ENCODE peak calls at places on chromosome 10, in eight cellular contexts. Z is small intestine; L is K562; R is stomach; V is uterus; Y is left ventricle myocardium inferior; H is osteoblast; A is CD4-positive, alpha-beta memory T cell. M is an unnamed sample.

GRCh38 chr10:116109481-116109880 is 163.5 kb downstream of the GFRA1 start:
- DNase-seq in Z (no peak), L (no peak), R (peak; percentile 11), V (no peak), Y (no peak), H (no peak), A (no peak), M (no peak)

GRCh38 chr10:29675984-29676383 is 41.2 kb upstream of the SVIL start:
- DNase-seq in Z (no peak), L (no peak), R (no peak), V (no peak), Y (no peak), H (no peak), A (no peak), M (no peak)

GRCh38 chr10:3948843-3949242 is 163.8 kb upstream of the KLF6 start:
- DNase-seq in Z (peak; percentile 67), L (no peak), R (peak; percentile 54), V (peak; percentile 40), Y (no peak), H (peak; percentile 30), A (peak; percentile 88), M (peak; percentile 58)

GRCh38 chr10:21329995-21330627 is 195.4 kb downstream of the SKIDA1 start:
- DNase-seq in Z (peak; percentile 14), L (no peak), R (no peak), V (peak; percentile 35), Y (no peak), H (peak; percentile 37), A (no peak), M (no peak)

GRCh38 chr10:57049096-57049495 is 688.0 kb upstream of the ZWINT start:
- DNase-seq in Z (no peak), L (no peak), R (no peak), V (no peak), Y (no peak), H (no peak), A (no peak), M (no peak)

GRCh38 chr10:58818889-58819288 is 306.2 kb downstream of the BICC1 start:
- DNase-seq in Z (no peak), L (no peak), R (no peak), V (no peak), Y (no peak), H (no peak), A (no peak), M (no peak)

GRCh38 chr10:21048086-21048485 is 151.0 kb upstream of the NEBL start:
- DNase-seq in Z (no peak), L (no peak), R (no peak), V (no peak), Y (no peak), H (no peak), A (no peak), M (no peak)

GRCh38 chr10:97584060-97584797 is at the start of gene HOGA1:
- DNase-seq in Z (peak; percentile 24), L (no peak), R (no peak), V (peak; percentile 51), Y (peak; percentile 86), H (peak; percentile 98), A (no peak), M (no peak)

GRCh38 chr10:48507933-48508830 is 96.7 kb downstream of the ARHGAP22 start:
- DNase-seq in Z (peak; percentile 9), L (no peak), R (peak; percentile 29), V (no peak), Y (peak; percentile 53), H (peak; percentile 71), A (no peak), M (no peak)

GRCh38 chr10:807958-808353 is 118.5 kb upstream of the DIP2C start:
- DNase-seq in Z (no peak), L (no peak), R (no peak), V (no peak), Y (no peak), H (peak; percentile 53), A (no peak), M (no peak)

GRCh38 chr10:59829024-59829423 is 75.8 kb upstream of the MRLN start:
- DNase-seq in Z (no peak), L (no peak), R (no peak), V (no peak), Y (no peak), H (no peak), A (no peak), M (no peak)

GRCh38 chr10:60917331-60918280 is 26.4 kb downstream of the RHOBTB1 start:
- DNase-seq in Z (no peak), L (no peak), R (no peak), V (no peak), Y (no peak), H (no peak), A (no peak), M (no peak)

GRCh38 chr10:132942101-132942739 is at the start of gene CFAP46:
- DNase-seq in Z (no peak), L (no peak), R (peak; percentile 62), V (no peak), Y (peak; percentile 57), H (peak; percentile 96), A (no peak), M (no peak)

GRCh38 chr10:61896854-61897661 is 4.4 kb upstream of the ARID5B start:
- DNase-seq in Z (peak; percentile 75), L (peak; percentile 88), R (peak; percentile 49), V (peak; percentile 60), Y (peak; percentile 38), H (peak; percentile 88), A (peak; percentile 75), M (no peak)

GRCh38 chr10:125156196-125156595 is 4.2 kb downstream of the CTBP2 start:
- DNase-seq in Z (peak; percentile 31), L (peak; percentile 31), R (no peak), V (no peak), Y (no peak), H (no peak), A (no peak), M (no peak)

GRCh38 chr10:45460235-45460878 is 86.3 kb downstream of the ALOX5 start:
- DNase-seq in Z (no peak), L (no peak), R (no peak), V (no peak), Y (no peak), H (no peak), A (no peak), M (no peak)

GRCh38 chr10:630581-631073 is 58.8 kb downstream of the DIP2C start:
- DNase-seq in Z (no peak), L (no peak), R (no peak), V (no peak), Y (no peak), H (peak; percentile 75), A (no peak), M (no peak)

GRCh38 chr10:37344413-37344812 is 219.0 kb downstream of the ANKRD30A start:
- DNase-seq in Z (no peak), L (no peak), R (no peak), V (no peak), Y (no peak), H (no peak), A (no peak), M (no peak)
- H3K9me3 ChIP-seq in Z (no peaks in the 10 kb centered on the region), L (no peaks in the 10 kb centered on the region), R (peaks cover 12% of the 10 kb centered on the region), V (no peaks in the 10 kb centered on the region), Y (peaks cover 15% of the 10 kb centered on the region), H (no peaks in the 10 kb centered on the region), A (no peaks in the 10 kb centered on the region), M (no peaks in the 10 kb centered on the region)

GRCh38 chr10:131147301-131147975 is 164.1 kb downstream of the TCERG1L start:
- DNase-seq in Z (no peak), L (no peak), R (no peak), V (no peak), Y (no peak), H (no peak), A (no peak), M (no peak)

GRCh38 chr10:131150126-131150525 is 161.4 kb downstream of the TCERG1L start:
- DNase-seq in Z (no peak), L (no peak), R (no peak), V (no peak), Y (no peak), H (no peak), A (no peak), M (no peak)

GRCh38 chr10:131148270-131148669 is 163.3 kb downstream of the TCERG1L start:
- DNase-seq in Z (no peak), L (no peak), R (no peak), V (no peak), Y (no peak), H (no peak), A (no peak), M (no peak)

GRCh38 chr10:131149586-131149985 is 161.9 kb downstream of the TCERG1L start:
- DNase-seq in Z (no peak), L (no peak), R (no peak), V (no peak), Y (no peak), H (no peak), A (no peak), M (no peak)

DNA sequence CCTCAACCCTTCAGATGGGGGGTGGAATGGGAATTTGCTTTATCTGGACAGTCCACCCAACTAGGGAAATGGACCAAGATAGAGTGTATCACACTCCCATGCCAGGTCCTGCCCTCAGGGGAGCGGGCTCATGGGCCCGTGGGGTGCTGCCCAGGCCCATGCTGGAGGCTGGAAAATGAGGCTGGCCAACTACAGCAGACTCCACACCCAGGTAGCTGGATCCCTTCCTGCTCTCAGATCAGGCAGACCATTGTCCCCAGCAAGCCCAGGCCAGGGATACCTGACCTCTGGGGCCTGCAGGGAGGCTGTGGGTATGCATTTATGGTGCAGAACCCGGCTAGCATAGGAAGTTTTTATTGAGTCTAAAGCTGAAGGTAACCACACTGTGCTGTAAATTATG is 162.4 kb downstream of the TCERG1L start:
- DNase-seq in Z (no peak), L (no peak), R (no peak), V (no peak), Y (no peak), H (no peak), A (no peak), M (no peak)
- H3K9me3 ChIP-seq in Z (no peaks in the 10 kb centered on the region), L (no peaks in the 10 kb centered on the region), R (peaks cover 25% of the 10 kb centered on the region), V (no peaks in the 10 kb centered on the region), Y (peaks cover 23% of the 10 kb centered on the region), H (no peaks in the 10 kb centered on the region), A (no peaks in the 10 kb centered on the region), M (no peaks in the 10 kb centered on the region)

GRCh38 chr10:38163617-38164016 is 69.5 kb downstream of the ZNF37A start:
- DNase-seq in Z (no peak), L (no peak), R (no peak), V (no peak), Y (no peak), H (no peak), A (no peak), M (no peak)

GRCh38 chr10:38157270-38157685 is 63.1 kb downstream of the ZNF37A start:
- DNase-seq in Z (no peak), L (no peak), R (no peak), V (no peak), Y (no peak), H (peak; percentile 30), A (no peak), M (no peak)

GRCh38 chr10:38156416-38157269 is 62.5 kb downstream of the ZNF37A start:
- DNase-seq in Z (no peak), L (no peak), R (no peak), V (no peak), Y (no peak), H (peak; percentile 46), A (no peak), M (no peak)

GRCh38 chr10:38159007-38159406 is 64.9 kb downstream of the ZNF37A start:
- DNase-seq in Z (no peak), L (no peak), R (no peak), V (no peak), Y (no peak), H (no peak), A (no peak), M (no peak)
- H3K9me3 ChIP-seq in Z (no peaks in the 10 kb centered on the region), L (no peaks in the 10 kb centered on the region), R (peaks cover 52% of the 10 kb centered on the region), V (peaks cover 3% of the 10 kb centered on the region), Y (peaks cover 39% of the 10 kb centered on the region), H (peaks cover 5% of the 10 kb centered on the region), A (no peaks in the 10 kb centered on the region), M (no peaks in the 10 kb centered on the region)

GRCh38 chr10:37434091-37434490 is 308.7 kb downstream of the ANKRD30A start:
- DNase-seq in Z (no peak), L (no peak), R (no peak), V (no peak), Y (no peak), H (no peak), A (no peak), M (no peak)

GRCh38 chr10:37436361-37436760 is 311.0 kb downstream of the ANKRD30A start:
- DNase-seq in Z (no peak), L (no peak), R (no peak), V (no peak), Y (no peak), H (no peak), A (no peak), M (no peak)
- H3K9me3 ChIP-seq in Z (no peaks in the 10 kb centered on the region), L (no peaks in the 10 kb centered on the region), R (no peaks in the 10 kb centered on the region), V (no peaks in the 10 kb centered on the region), Y (no peaks in the 10 kb centered on the region), H (no peaks in the 10 kb centered on the region), A (no peaks in the 10 kb centered on the region), M (no peaks in the 10 kb centered on the region)

M was measured in T-helper 17 cell.